ENCODE peak calls at places on chromosomes 13 and 19, in six cellular contexts. W is aorta, A is NCI-H2171, M is T-cell, P is HS-5, F is brain microvascular endothelial cell. H is an unnamed sample.

GRCh38 chr19:5296457-5297271 is 43.9 kb downstream of the PTPRS start:
- DNase-seq in A (no peak), F (no peak), W (no peak), M (no peak), P (no peak), H (no peak)

GRCh38 chr13:30307194-30307965 is at the start of gene KATNAL1:
- DNase-seq in W (peak; percentile 94), P (no peak), A (peak; percentile 60), M (peak; percentile 37), F (peak; percentile 52), H (peak; percentile 84)

GRCh38 chr19:35115538-35115951 is at the start of gene FXYD3:
- DNase-seq in M (no peak), P (no peak), W (no peak), F (no peak), A (no peak), H (no peak)

GRCh38 chr13:113653264-113654174 is 4.5 kb downstream of the ATP4B start:
- DNase-seq in M (no peak), F (no peak), W (peak; percentile 61), A (peak; percentile 34), P (no peak), H (no peak)

GRCh38 chr13:44237276-44237767 is 136.3 kb upstream of the SERP2 start:
- DNase-seq in P (peak; percentile 35), W (no peak), A (no peak), F (peak; percentile 98), M (no peak), H (peak; percentile 58)

GRCh38 chr13:66689628-66690027 is 540.5 kb downstream of the PCDH9 start:
- DNase-seq in A (peak; percentile 50), M (no peak), P (no peak), W (no peak), F (peak; percentile 36), H (peak; percentile 26)

GRCh38 chr13:34591163-34591562 is 350.9 kb upstream of the NBEA start:
- DNase-seq in P (no peak), F (no peak), M (no peak), A (no peak), W (no peak), H (no peak)

GRCh38 chr19:13396256-13397080 is 109.8 kb downstream of the CACNA1A start:
- DNase-seq in M (no peak), A (no peak), P (peak; percentile 16), F (peak; percentile 41), W (no peak), H (peak; percentile 61)

GRCh38 chr19:2223959-2224358 is 12.2 kb downstream of the PLEKHJ1 start:
- DNase-seq in M (no peak), A (no peak), F (no peak), P (no peak), W (no peak), H (no peak)

GRCh38 chr19:6340493-6341201 is 7.2 kb upstream of the ACER1 start:
- DNase-seq in F (no peak), P (no peak), W (no peak), A (no peak), M (no peak), H (no peak)

GRCh38 chr13:28805193-28805819 is 14.8 kb upstream of the MTUS2 start:
- DNase-seq in M (no peak), A (no peak), P (no peak), F (no peak), W (peak; percentile 85), H (peak; percentile 26)

GRCh38 chr13:40598599-40598998 is 67.8 kb downstream of the FOXO1 start:
- DNase-seq in F (no peak), W (no peak), A (no peak), P (no peak), M (no peak), H (no peak)